ENCODE peak calls at places on chromosomes 5 and 9, in four cellular contexts. R, G, S and W are unnamed samples.
A peak's percentile ranks its signal among the peaks of the same experiment; 100 is the strongest.

GRCh38 chr5:173329370-173330150 is 1.3 kb upstream of the STC2 start:
- DNase-seq in G (no peak), R (no peak), S (no peak), W (no peak)

GRCh38 chr5:92017786-92018185 is 634.7 kb upstream of the ARRDC3 start:
- DNase-seq in S (peak; percentile 84), R (no peak), G (no peak), W (peak; percentile 0)

GRCh38 chr5:81097733-81098132 is 135.4 kb upstream of the CKMT2 start:
- DNase-seq in R (no peak), S (no peak), G (no peak), W (no peak)

GRCh38 chr9:130866474-130866965 is 30.1 kb downstream of the QRFP start:
- DNase-seq in R (peak; percentile 75), S (peak; percentile 74), G (peak; percentile 31), W (peak; percentile 93)

GRCh38 chr5:14199902-14200301 is 56.8 kb downstream of the TRIO start:
- DNase-seq in S (no peak), G (no peak), R (peak; percentile 51), W (no peak)

GRCh38 chr9:30630459-30630858 is 1754.0 kb upstream of the ACO1 start:
- DNase-seq in R (no peak), G (no peak), S (no peak), W (no peak)

GRCh38 chr5:132576123-132576522 is 19.3 kb downstream of the RAD50 start:
- DNase-seq in G (no peak), S (no peak), R (no peak), W (no peak)

GRCh38 chr9:112447283-112447761 is 39.3 kb upstream of the KIAA1958 start:
- DNase-seq in S (peak; percentile 20), G (no peak), R (no peak), W (peak; percentile 36)

GRCh38 chr5:124979174-124979573 is 232.7 kb upstream of the ZNF608 start:
- DNase-seq in R (no peak), S (no peak), G (no peak), W (no peak)

GRCh38 chr5:57174128-57174849 is 430 bp downstream of the GPBP1 start:
- DNase-seq in G (peak; percentile 45), S (no peak), R (no peak), W (peak; percentile 31)

GRCh38 chr9:34589656-34590375 is at the start of gene CNTFR:
- DNase-seq in S (no peak), R (no peak), G (no peak), W (no peak)

GRCh38 chr5:31346896-31347557 is 153.5 kb downstream of the CDH6 start:
- DNase-seq in R (no peak), S (no peak), G (no peak), W (no peak)

GRCh38 chr5:148374693-148375360 is 8.9 kb upstream of the FBXO38 start:
- DNase-seq in S (peak; percentile 29), G (peak; percentile 11), R (no peak), W (peak; percentile 86)

GRCh38 chr5:4576161-4576748 is 563.9 kb upstream of the ADAMTS16 start:
- DNase-seq in G (no peak), S (no peak), R (no peak), W (no peak)

GRCh38 chr9:135215571-135216161 is 128.2 kb downstream of the OLFM1 start:
- DNase-seq in G (no peak), R (peak; percentile 38), S (no peak), W (no peak)

GRCh38 chr5:154461531-154461930 is 15.7 kb downstream of the SAP30L start:
- DNase-seq in R (no peak), G (no peak), S (no peak), W (peak; percentile 79)

GRCh38 chr5:423233-423565 is 19.8 kb upstream of the EXOC3 start:
- DNase-seq in G (no peak), S (no peak), R (no peak), W (no peak)

GRCh38 chr9:1939926-1940368 is 75.2 kb upstream of the SMARCA2 start:
- DNase-seq in G (peak; percentile 19), S (no peak), R (no peak), W (no peak)

GRCh38 chr9:94650924-94651323 is 11.6 kb upstream of the FBP1 start:
- DNase-seq in G (no peak), S (no peak), R (no peak), W (no peak)